ENCODE peak calls at places on chromosomes 4 and X, in five cellular contexts. U is body of pancreas, P is transverse colon, A is left ventricle myocardium inferior, Y is right lobe of liver. V is an unnamed sample.

GRCh38 chrX:148067285-148067684 is 86.1 kb downstream of the FMR1NB start:
- DNase-seq in U (no peak), P (no peak), A (no peak), Y (no peak), V (no peak)

GRCh38 chr4:72690782-72691181 is 121.8 kb upstream of the ADAMTS3 start:
- DNase-seq in U (no peak), P (no peak), A (no peak), Y (no peak), V (no peak)

GRCh38 chr4:137521053-137521452 is 11.2 kb downstream of the PCDH18 start:
- DNase-seq in U (no peak), P (no peak), A (no peak), Y (no peak), V (no peak)

GRCh38 chrX:72003811-72004750 is 93.4 kb downstream of the NHSL2 start:
- DNase-seq in U (no peak), P (no peak), A (peak), Y (no peak), V (no peak)

GRCh38 chr4:185408432-185408831 is 11.8 kb downstream of the ANKRD37 start:
- DNase-seq in U (no peak), P (no peak), A (no peak), Y (no peak), V (no peak)

GRCh38 chr4:158008551-158009218 is 164.1 kb downstream of the GASK1B start:
- DNase-seq in U (no peak), P (no peak), A (no peak), Y (no peak), V (no peak)

GRCh38 chrX:14027031-14027430 is 2.7 kb downstream of the GEMIN8 start:
- DNase-seq in U (peak), P (no peak), A (peak), Y (no peak), V (no peak)

GRCh38 chrX:23554304-23554703 is 113.0 kb upstream of the PRDX4 start:
- DNase-seq in U (no peak), P (no peak), A (no peak), Y (no peak), V (peak)

GRCh38 chr4:107945809-107946208 is 14.5 kb downstream of the CYP2U1 start:
- DNase-seq in U (no peak), P (no peak), A (no peak), Y (no peak), V (no peak)

GRCh38 chr4:153333874-153334273 is 10.6 kb upstream of the MND1 start:
- DNase-seq in U (no peak), P (no peak), A (no peak), Y (no peak), V (no peak)

GRCh38 chrX:74349387-74349786 is 45.4 kb downstream of the ZCCHC13 start:
- DNase-seq in U (no peak), P (no peak), A (no peak), Y (no peak), V (peak)

GRCh38 chr4:139208404-139208945 is 31.5 kb upstream of the ELF2 start:
- DNase-seq in U (no peak), P (no peak), A (no peak), Y (no peak), V (peak)

GRCh38 chrX:38358274-38358673 is 5.9 kb downstream of the OTC start:
- DNase-seq in U (no peak), P (no peak), A (no peak), Y (no peak), V (no peak)

GRCh38 chrX:27995611-27996010 is 14.4 kb upstream of the DCAF8L1 start:
- DNase-seq in U (no peak), P (no peak), A (no peak), Y (no peak), V (no peak)

GRCh38 chrX:139850968-139851367 is 81.9 kb downstream of the ATP11C start:
- DNase-seq in U (no peak), P (no peak), A (no peak), Y (no peak), V (no peak)

GRCh38 chr4:165991325-165992180 is 118.5 kb downstream of the TLL1 start:
- DNase-seq in U (no peak), P (no peak), A (no peak), Y (no peak), V (no peak)

GRCh38 chrX:80876877-80877276 is 67.2 kb upstream of the BRWD3 start:
- DNase-seq in U (no peak), P (no peak), A (no peak), Y (no peak), V (no peak)

DNA sequence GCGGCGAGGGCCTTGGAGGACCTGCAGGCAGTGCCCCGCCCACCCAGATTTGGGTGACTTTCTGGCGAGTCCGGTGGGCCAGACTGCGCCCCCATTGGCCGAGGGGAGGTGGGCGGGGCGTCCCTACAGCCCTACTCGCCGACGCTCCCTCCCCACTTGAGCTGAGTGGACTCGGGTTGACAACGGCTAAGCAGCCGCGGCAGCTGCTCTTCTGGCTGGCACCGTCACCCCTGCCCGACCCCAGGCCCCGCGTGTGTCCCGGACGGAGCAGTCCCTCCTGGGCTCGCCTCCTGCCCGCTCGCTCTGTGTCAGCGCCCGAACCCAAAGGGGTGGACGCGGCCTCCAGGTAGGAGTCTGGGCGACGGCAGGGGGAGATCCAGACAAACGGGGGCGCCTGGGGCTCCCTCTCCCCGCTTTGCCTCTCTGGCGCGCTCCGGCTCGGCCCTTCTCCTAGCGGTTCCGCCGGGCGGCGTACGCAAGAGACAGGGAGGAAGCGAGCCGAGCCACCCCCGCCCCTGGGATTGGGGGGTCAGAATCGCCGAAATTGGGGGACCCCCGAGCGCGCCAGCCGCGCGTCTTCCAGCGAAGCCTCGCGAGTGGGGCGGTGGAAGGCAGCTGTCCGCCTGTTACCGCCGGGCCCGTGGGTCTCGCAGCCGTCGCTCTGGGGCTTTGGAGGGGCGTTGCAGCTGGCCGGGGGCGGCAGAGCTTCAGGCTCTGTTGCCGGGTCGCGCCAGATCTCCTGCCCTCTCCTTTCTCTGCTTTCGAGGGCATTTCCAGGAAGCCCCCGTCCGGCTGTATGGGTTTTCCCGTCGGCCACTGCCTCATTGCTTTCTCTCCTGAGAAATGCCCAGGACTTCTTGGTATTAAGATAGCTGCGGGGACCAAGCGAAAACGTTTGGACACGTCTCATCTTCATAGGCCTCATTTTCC is 46.3 kb downstream of the STARD8 start:
- DNase-seq in U (peak), P (peak), A (peak), Y (peak), V (no peak)
- H3K4me3 ChIP-seq in U (peak), P (peak), A (peak), Y (peak), V (peak)

GRCh38 chr4:80566203-80566872 is 230.8 kb downstream of the CFAP299 start:
- DNase-seq in U (no peak), P (no peak), A (no peak), Y (no peak), V (no peak)
- H3K4me3 ChIP-seq in U (no peak), P (no peak), A (no peak), Y (no peak), V (peak)

DNA sequence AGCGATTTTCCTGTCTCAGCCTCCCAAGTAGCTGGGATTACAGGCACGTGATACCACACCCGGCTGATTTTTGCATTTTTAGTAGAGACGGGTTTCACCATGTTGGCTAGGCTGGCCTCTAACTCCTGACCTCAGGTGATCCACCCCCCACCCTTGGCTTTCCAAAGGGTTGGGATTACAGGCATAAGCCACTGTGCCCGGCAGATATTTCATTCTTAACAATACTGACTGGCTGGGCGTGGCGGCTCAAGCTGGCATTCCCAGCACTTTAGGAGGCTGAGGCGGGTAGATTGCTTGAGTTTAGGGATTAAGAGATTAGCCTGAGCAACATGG is 1.3 kb downstream of the PQBP1 start:
- DNase-seq in U (no peak), P (no peak), A (no peak), Y (no peak), V (no peak)
- H3K4me3 ChIP-seq in U (no peak), P (no peak), A (no peak), Y (no peak), V (no peak)

DNA sequence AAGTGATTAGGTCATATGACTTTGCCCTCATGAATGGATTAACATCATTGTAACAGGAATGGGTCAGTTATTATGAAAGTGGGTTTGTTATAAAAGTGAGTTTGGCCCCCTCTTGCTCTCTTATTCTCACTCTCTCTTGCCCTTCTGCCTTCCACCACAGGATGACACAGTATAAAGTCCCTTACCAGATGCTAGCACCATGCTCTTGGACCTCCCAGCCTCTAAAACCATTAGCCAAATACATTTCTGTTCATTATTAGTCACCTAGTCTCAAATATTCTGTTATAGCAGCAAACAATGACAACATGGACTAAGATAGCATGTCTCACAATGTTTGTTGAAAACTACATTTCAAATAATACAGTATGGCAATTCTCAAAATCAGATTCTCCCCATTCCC is 59.7 kb downstream of the RWDD4 start:
- DNase-seq in U (no peak), P (no peak), A (no peak), Y (no peak), V (no peak)
- H3K4me3 ChIP-seq in U (no peak), P (no peak), A (no peak), Y (no peak), V (no peak)

GRCh38 chr4:26870576-26871260 is 10.1 kb downstream of the STIM2 start:
- DNase-seq in U (no peak), P (no peak), A (no peak), Y (no peak), V (no peak)
- H3K4me3 ChIP-seq in U (no peak), P (no peak), A (no peak), Y (no peak), V (no peak)

DNA sequence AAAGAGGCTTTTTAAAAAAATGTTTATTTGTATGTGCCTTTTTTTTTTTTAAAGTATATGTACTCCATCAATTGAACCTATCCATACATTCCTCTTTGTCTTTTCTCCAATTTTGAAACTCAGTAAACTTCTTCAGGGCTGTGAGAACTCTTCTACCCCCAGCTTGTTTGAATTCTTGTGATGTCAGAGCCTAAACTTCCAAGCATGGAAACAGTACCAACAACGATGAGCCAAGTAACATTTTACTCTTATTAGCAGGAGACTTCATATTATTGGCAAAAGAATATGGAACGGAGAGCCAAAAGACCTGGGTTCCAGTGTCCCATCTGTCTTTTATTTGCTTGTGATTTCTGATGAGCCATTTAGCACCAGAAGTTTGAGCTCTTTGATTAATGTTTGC is 5.3 kb downstream of the DIAPH2 start:
- DNase-seq in U (no peak), P (no peak), A (no peak), Y (no peak), V (no peak)
- H3K4me3 ChIP-seq in U (no peak), P (no peak), A (no peak), Y (no peak), V (no peak)

DNA sequence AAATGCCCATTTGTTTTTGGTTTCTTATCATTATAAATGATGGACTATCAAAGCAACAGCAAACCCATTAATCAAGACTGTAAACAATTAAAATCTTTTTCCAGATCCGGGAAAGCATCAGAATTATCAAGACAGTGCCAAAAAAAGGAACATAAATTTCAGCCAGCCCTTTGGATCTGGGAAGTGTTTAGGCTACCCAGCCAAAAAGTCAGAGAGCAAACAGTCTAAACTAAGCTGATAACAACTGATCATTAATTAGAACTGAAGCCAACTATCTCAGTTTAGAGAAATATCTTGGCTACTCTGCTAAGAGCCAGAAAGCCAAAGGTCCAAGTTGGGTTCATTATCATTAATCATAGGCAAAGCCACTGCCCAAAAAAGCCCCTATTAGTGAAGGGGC is 37.1 kb upstream of the SHISA3 start:
- DNase-seq in U (no peak), P (no peak), A (no peak), Y (no peak), V (no peak)
- H3K4me3 ChIP-seq in U (no peak), P (no peak), A (peak), Y (no peak), V (no peak)

GRCh38 chr4:54924891-54925290 is 200.5 kb downstream of the KDR start:
- DNase-seq in U (no peak), P (no peak), A (no peak), Y (no peak), V (no peak)

GRCh38 chr4:54933579-54933978 is 191.8 kb downstream of the KDR start:
- DNase-seq in U (no peak), P (no peak), A (no peak), Y (no peak), V (no peak)

GRCh38 chr4:54929459-54929858 is 195.9 kb downstream of the KDR start:
- DNase-seq in U (no peak), P (no peak), A (no peak), Y (no peak), V (no peak)

DNA sequence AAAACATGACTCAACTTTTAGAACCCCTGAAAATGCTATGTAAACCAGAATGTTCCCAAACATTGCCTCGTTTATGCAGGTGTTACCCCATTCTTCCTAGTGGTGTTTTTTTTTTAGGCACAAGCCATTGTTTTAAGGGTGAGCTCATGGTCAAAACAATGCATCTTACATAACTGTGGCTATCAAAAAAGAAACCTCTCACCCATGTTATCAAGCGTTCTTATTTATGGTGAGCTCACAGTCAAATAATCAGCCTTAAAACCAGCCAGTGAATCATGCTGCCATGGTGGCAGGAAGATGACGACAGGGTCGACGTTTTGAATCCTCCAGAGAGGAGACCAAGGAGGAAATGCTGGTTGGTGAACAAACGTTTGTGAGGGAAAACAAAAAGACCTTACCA is 195.2 kb downstream of the KDR start:
- DNase-seq in U (no peak), P (no peak), A (no peak), Y (no peak), V (peak)
- H3K4me3 ChIP-seq in U (no peak), P (no peak), A (peak), Y (no peak), V (no peak)

DNA sequence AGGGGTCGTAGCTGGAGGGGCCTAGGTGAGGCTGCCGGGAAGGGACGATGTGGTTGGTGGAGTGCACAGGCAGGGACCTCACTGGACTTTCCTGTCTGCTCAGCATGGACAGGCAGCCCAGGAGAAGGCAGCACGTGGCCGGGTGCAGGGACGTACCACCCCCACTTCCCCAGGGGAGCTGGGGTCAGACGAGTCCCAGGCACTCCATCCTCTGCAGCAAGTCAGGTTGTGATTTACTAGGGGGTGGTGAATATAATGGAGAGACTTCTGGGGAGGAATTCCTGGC is 1.5 kb upstream of the CTBP1 start:
- DNase-seq in U (no peak), P (no peak), A (no peak), Y (peak), V (no peak)
- H3K4me3 ChIP-seq in U (no peak), P (no peak), A (peak), Y (no peak), V (no peak)

GRCh38 chr4:680931-681645 is 6.7 kb downstream of the MYL5 start:
- DNase-seq in U (no peak), P (peak), A (peak), Y (peak), V (no peak)

GRCh38 chr4:681736-682451 is 7.1 kb downstream of the SLC49A3 start:
- DNase-seq in U (peak), P (peak), A (no peak), Y (peak), V (no peak)

GRCh38 chr4:679571-680083 is 5.3 kb downstream of the MYL5 start:
- DNase-seq in U (no peak), P (no peak), A (no peak), Y (no peak), V (no peak)

GRCh38 chr4:680091-680490 is 5.7 kb downstream of the MYL5 start:
- DNase-seq in U (no peak), P (no peak), A (no peak), Y (peak), V (no peak)

DNA sequence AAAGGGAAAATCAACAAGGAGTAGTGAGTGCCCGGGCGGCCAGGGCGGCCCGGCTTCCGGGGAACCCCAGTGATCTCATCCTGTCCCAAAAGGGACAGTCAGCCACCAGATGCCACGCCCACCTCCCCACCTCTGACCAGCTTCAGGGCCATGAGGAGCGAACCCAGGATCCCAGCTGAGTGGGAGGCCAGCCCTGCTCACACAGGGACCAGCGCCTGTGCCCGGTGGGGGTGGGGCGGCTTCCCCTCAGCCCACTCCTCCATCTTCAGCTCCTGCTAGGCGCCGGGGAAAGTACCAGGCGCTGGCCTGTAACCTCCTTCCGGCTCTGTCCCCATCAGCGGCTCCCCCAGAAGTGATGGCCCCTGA is 6.2 kb downstream of the MYL5 start:
- DNase-seq in U (no peak), P (peak), A (no peak), Y (peak), V (no peak)
- H3K4me3 ChIP-seq in U (no peak), P (no peak), A (peak), Y (no peak), V (peak)

V was measured in skeletal muscle cell.